ENCODE peak calls at places on chromosomes 6 and 20, in five cellular contexts. V is psoas muscle; I is SK-N-SH; B is WTC11; J is effector CD4-positive, alpha-beta T cell. S is an unnamed sample.

GRCh38 chr6:159053781-159054398 is 9.1 kb upstream of the TAGAP start:
- DNase-seq in V (no peak), I (no peak), B (no peak), J (no peak), S (no peak)

GRCh38 chr20:58841539-58842264 is 9.0 kb downstream of the GNAS-AS1 start:
- DNase-seq in V (no peak), I (no peak), B (peak; percentile 28), J (no peak), S (no peak)

GRCh38 chr6:27836080-27836782 is 76.0 kb downstream of the OR2B2 start:
- DNase-seq in V (no peak), I (no peak), B (no peak), J (no peak), S (no peak)

GRCh38 chr20:10390709-10391108 is 43.3 kb downstream of the MKKS start:
- DNase-seq in V (no peak), I (no peak), B (no peak), J (no peak), S (no peak)

GRCh38 chr6:162237331-162237730 is 490.2 kb downstream of the PRKN start:
- DNase-seq in V (no peak), I (no peak), B (no peak), J (no peak), S (no peak)

GRCh38 chr6:168838000-168838399 is 397.0 kb downstream of the SMOC2 start:
- DNase-seq in V (no peak), I (peak; percentile 78), B (no peak), J (no peak), S (no peak)

GRCh38 chr6:129936329-129937165 is 75.4 kb upstream of the TMEM244 start:
- DNase-seq in V (no peak), I (no peak), B (peak; percentile 56), J (peak; percentile 38), S (peak; percentile 86)

GRCh38 chr20:57529810-57530209 is 4.9 kb upstream of the CTCFL start:
- DNase-seq in V (no peak), I (no peak), B (no peak), J (no peak), S (no peak)

GRCh38 chr20:1467355-1468116 is 887 bp upstream of the NSFL1C start:
- DNase-seq in V (no peak), I (peak; percentile 9), B (no peak), J (no peak), S (no peak)

GRCh38 chr6:134678436-134678889 is 271.4 kb downstream of the ALDH8A1 start:
- DNase-seq in V (no peak), I (no peak), B (no peak), J (no peak), S (no peak)